ENCODE peak calls at places on chromosomes 16 and 17, in eight cellular contexts. D is A549, M is fibroblast of the aortic adventitia, T is psoas muscle, N is lung, O is Caco-2, A is tibial nerve, L is mucosa of descending colon. K is an unnamed sample.

GRCh38 chr17:49197346-49197998 is 12.9 kb downstream of the GNGT2 start:
- DNase-seq in A (no peak), D (peak; percentile 58), N (no peak), L (no peak), M (peak; percentile 34), O (peak; percentile 39), T (no peak), K (no peak)

GRCh38 chr16:54482892-54483574 is 196.4 kb upstream of the IRX3 start:
- DNase-seq in O (no peak), T (no peak), D (no peak), L (no peak), M (no peak), A (no peak), N (no peak), K (no peak)

GRCh38 chr16:9119795-9120194 is 28.4 kb downstream of the HAPSTR1 start:
- DNase-seq in N (peak; percentile 28), L (no peak), D (peak; percentile 14), T (no peak), A (peak; percentile 47), M (peak; percentile 98), O (no peak), K (peak; percentile 72)

GRCh38 chr17:49364119-49364518 is 2.1 kb upstream of the ZNF652 start:
- DNase-seq in D (no peak), M (no peak), O (no peak), A (no peak), N (no peak), T (no peak), L (no peak), K (no peak)

GRCh38 chr16:84455031-84455430 is 49.4 kb downstream of the MEAK7 start:
- DNase-seq in A (no peak), T (no peak), N (no peak), L (no peak), D (no peak), O (no peak), M (no peak), K (no peak)

GRCh38 chr17:74049167-74049797 is 154.2 kb upstream of the RPL38 start:
- DNase-seq in A (no peak), O (no peak), N (no peak), L (no peak), D (no peak), T (no peak), M (no peak), K (no peak)

GRCh38 chr16:13873835-13874438 is 46.0 kb upstream of the ERCC4 start:
- DNase-seq in L (no peak), O (peak; percentile 24), D (peak; percentile 28), T (no peak), N (no peak), A (no peak), M (peak; percentile 9), K (no peak)

GRCh38 chr16:2858245-2859025 is 465 bp upstream of the PRSS22 start:
- DNase-seq in A (no peak), L (peak; percentile 82), O (peak; percentile 96), T (no peak), M (no peak), N (peak; percentile 84), D (no peak), K (no peak)

GRCh38 chr17:81923302-81924260 is 4.0 kb downstream of the MAFG start:
- DNase-seq in A (peak; percentile 46), L (peak; percentile 86), M (peak; percentile 87), T (peak; percentile 80), O (no peak), N (peak; percentile 70), D (peak; percentile 91), K (no peak)

GRCh38 chr17:77915594-77916021 is 42.9 kb upstream of the TNRC6C start:
- DNase-seq in O (peak; percentile 70), M (no peak), A (no peak), T (no peak), D (no peak), L (no peak), N (no peak), K (no peak)

GRCh38 chr17:16945513-16946201 is 26.3 kb downstream of the TNFRSF13B start:
- DNase-seq in O (no peak), N (no peak), A (no peak), M (no peak), D (no peak), L (no peak), T (no peak), K (no peak)

GRCh38 chr17:75854111-75854748 is 905 bp downstream of the WBP2 start:
- DNase-seq in M (peak; percentile 63), L (no peak), O (no peak), A (peak; percentile 42), T (no peak), D (peak; percentile 54), N (no peak), K (no peak)

GRCh38 chr17:2090804-2091534 is 36.1 kb downstream of the HIC1 start:
- DNase-seq in O (no peak), A (peak; percentile 75), T (peak; percentile 67), D (peak; percentile 51), M (peak; percentile 93), L (no peak), N (no peak), K (peak; percentile 91)

GRCh38 chr17:13600475-13601316 is 1.0 kb downstream of the HS3ST3A1 start:
- DNase-seq in A (no peak), T (no peak), D (no peak), M (no peak), L (no peak), O (no peak), N (no peak), K (no peak)
- H3K4me3 ChIP-seq in A (peak overlapping the region; percentile 28), T (peak overlapping the region; percentile 59), D (no peak overlapping the region), M (peak overlapping the region; percentile 87), L (no peak overlapping the region), O (no peak overlapping the region), N (no peak overlapping the region), K (peak overlapping the region; percentile 81)

DNA sequence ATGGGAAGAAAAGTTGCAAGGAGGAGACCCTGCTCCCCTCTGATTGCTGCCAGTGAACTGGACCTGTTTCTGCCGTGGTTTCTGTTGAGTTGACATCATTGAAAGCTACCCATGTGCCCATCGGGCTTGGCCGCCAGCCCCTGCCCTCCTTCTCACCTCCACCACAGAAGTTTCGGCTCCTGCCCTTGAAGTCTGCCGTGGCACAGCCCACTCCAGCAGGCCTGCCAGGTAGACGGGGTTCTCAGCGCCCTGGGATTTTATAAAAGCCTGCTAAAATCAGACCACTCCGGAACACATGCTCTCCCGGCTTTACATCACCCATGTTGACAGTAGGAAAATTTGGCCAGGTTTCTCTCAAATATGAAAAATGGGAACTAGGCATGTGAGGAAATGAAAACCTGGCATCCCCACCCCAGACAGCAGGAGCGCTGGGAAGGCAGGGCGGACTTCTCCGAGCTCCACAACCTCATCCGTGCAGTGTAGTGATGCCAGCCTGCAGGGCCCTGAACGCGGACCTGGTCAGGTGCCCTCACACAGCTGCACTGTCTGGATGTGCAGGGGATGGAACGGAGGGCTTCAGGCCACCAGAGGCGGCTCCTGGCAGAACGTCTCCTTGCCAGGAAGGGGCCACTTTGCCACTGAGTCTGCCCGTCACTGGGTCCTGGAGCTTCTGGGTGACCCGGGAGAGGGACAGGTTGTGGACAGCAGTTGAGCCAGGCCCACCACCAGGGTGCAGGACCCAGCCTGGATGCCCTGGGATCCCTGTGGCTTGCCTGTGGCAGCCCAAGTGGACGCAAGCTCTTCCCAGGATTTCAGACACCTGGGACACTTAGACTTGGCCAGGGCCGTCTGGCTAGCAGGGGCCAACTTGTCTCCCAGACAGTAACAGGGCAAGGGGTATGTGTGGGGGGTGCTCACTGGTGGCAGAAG is 6.9 kb upstream of the GSE1 start:
- DNase-seq in A (no peak), N (no peak), M (no peak), D (no peak), L (no peak), T (no peak), O (no peak), K (no peak)
- TF ChIP-seq CTCF in A (no peak), N (no peak), M (no peak), D (no peak), L (no peak), T (no peak), O (no peak), K (no peak)

DNA sequence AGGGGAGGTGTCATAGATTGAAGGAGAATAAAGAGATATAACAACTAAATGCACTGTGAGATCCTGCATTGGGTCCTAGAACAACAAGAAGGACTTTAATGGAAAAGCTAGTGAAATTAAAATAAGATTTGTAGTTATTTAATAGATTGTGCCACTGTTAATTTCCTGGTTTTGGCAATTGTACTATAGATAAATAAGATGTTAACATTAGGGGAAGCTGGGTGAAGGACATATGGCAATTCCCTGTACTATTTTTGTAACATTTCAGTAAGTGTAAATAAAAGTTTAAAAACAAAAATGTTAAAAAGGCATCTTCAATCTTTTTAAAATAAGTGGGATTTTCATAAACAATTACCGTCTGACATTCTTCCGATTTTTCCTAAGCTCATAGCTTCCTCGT is 258.4 kb upstream of the AXIN2 start:
- DNase-seq in N (no peak), A (no peak), O (no peak), M (no peak), D (no peak), L (no peak), T (no peak), K (no peak)
- H3K4me3 ChIP-seq in N (no peak overlapping the region), A (no peak overlapping the region), O (no peak overlapping the region), M (no peak overlapping the region), D (no peak overlapping the region), L (no peak overlapping the region), T (no peak overlapping the region), K (no peak overlapping the region)

GRCh38 chr17:4733073-4733531 is 1.9 kb downstream of the MED11 start:
- DNase-seq in N (no peak), T (no peak), O (no peak), M (no peak), L (no peak), D (no peak), A (no peak), K (no peak)
- TF ChIP-seq CTCF in N (no peak), T (no peak), O (no peak), M (no peak), L (no peak), D (no peak), A (peak; percentile 23), K (no peak)

DNA sequence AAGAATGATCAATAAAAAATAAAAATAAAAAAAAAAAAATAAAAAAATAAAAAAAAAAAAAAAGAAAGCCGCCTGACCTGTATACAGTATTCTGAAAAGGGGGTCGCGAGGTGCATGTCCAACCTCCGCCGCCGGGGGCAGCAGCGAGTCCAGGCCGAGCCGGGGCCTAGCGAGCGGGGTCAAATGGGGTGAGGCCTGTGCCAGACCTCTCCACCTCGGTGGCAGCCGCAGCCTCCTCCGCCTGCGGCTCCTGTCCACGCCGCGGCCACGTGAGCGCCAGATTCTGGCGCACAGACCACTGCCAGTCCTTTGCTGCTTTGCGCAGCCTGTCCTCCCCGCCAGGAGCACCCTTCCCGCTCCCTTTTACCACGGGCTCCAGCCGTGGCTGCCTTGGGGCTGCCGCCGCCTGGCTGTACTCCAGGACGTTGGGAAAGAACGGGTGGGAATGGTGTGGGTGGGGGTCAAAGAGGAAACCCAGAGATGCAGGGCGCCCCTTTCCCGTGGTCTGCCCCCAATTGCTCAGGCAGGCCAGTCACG is 2.4 kb upstream of the BCKDK start:
- DNase-seq in T (peak; percentile 91), D (peak; percentile 82), O (peak; percentile 77), A (peak; percentile 90), N (peak; percentile 89), L (peak; percentile 92), M (peak; percentile 59), K (no peak)
- H3K4me3 ChIP-seq in T (peak overlapping the region; percentile 51), D (peak overlapping the region; percentile 30), O (no peak overlapping the region), A (no peak overlapping the region), N (no peak overlapping the region), L (no peak overlapping the region), M (no peak overlapping the region), K (no peak overlapping the region)